ENCODE peak calls at places on chromosomes 3 and 15, in ten cellular contexts. W is spleen; I is AG08396; S is pulmonary artery endothelial cell; V is effector CD4-positive, alpha-beta T cell; K is esophagus squamous epithelium; L is NCI-H345; U is CD4-positive, alpha-beta T cell; C is anterior cingulate cortex; Y is mesendoderm. D is an unnamed sample.

GRCh38 chr3:180531303-180532278 is 70.4 kb upstream of the TTC14 start:
- DNase-seq in K (no peak), V (no peak), S (no peak), W (no peak), C (no peak), I (no peak), L (no peak), Y (no peak), U (no peak), D (no peak)

GRCh38 chr3:24195504-24196230 is 250.6 kb downstream of the NR1D2 start:
- DNase-seq in L (no peak), Y (no peak), U (no peak), S (no peak), K (no peak), V (no peak), W (no peak), C (no peak), I (no peak), D (no peak)

GRCh38 chr3:100111728-100112127 is 2.6 kb downstream of the FILIP1L start:
- DNase-seq in I (no peak), U (no peak), K (no peak), S (no peak), V (no peak), C (no peak), L (no peak), W (no peak), Y (no peak), D (no peak)

GRCh38 chr3:141412936-141413354 is 44.6 kb downstream of the ZBTB38 start:
- DNase-seq in V (no peak), U (no peak), I (peak), Y (no peak), L (no peak), S (peak), C (peak), W (no peak), K (peak), D (peak)

GRCh38 chr3:186035277-186035676 is 73.6 kb downstream of the ETV5 start:
- DNase-seq in I (no peak), S (no peak), C (no peak), U (no peak), W (no peak), L (no peak), Y (no peak), V (no peak), K (no peak), D (peak)

GRCh38 chr3:112467584-112467983 is 31.7 kb downstream of the BTLA start:
- DNase-seq in C (no peak), V (no peak), W (no peak), I (no peak), S (no peak), L (no peak), K (no peak), Y (no peak), U (no peak), D (no peak)

GRCh38 chr3:16026753-16027152 is 147.7 kb upstream of the GALNT15 start:
- DNase-seq in K (no peak), W (no peak), U (no peak), C (no peak), I (no peak), V (no peak), L (no peak), Y (no peak), S (no peak), D (no peak)

GRCh38 chr3:46471371-46471914 is 6.7 kb upstream of the LTF start:
- DNase-seq in L (no peak), Y (no peak), C (no peak), S (no peak), W (no peak), I (no peak), K (no peak), V (no peak), U (no peak), D (no peak)

GRCh38 chr15:90868261-90868689 is at the start of gene FURIN:
- DNase-seq in C (no peak), U (no peak), S (no peak), K (no peak), L (no peak), V (no peak), I (no peak), W (no peak), Y (no peak), D (no peak)